ENCODE peak calls at places on chromosomes 3 and 15, in six cellular contexts. C is GM12878, M is H1, K is NT2/D1, N is HepG2, A is K562. J is an unnamed sample.

GRCh38 chr15:74873756-74874424 is 725 bp upstream of the SCAMP2 start:
- DNase-seq in K (no peak), A (peak), M (no peak), N (peak), C (no peak), J (no peak)

GRCh38 chr3:157274644-157275137 is 114.7 kb upstream of the CCNL1 start:
- DNase-seq in M (no peak), K (peak), N (no peak), A (no peak), C (no peak), J (no peak)

GRCh38 chr3:11563749-11564148 is 80.0 kb downstream of the VGLL4 start:
- DNase-seq in A (no peak), C (no peak), K (no peak), M (no peak), N (no peak), J (no peak)

GRCh38 chr3:129687586-129688125 is 81.2 kb upstream of the PLXND1 start:
- DNase-seq in A (no peak), C (no peak), K (no peak), M (no peak), N (no peak), J (no peak)

GRCh38 chr3:194140520-194141414 is 4.8 kb downstream of the HES1 start:
- DNase-seq in K (peak), C (no peak), M (peak), A (peak), N (peak), J (no peak)

GRCh38 chr15:50218691-50219090 is 36.7 kb downstream of the SLC27A2 start:
- DNase-seq in M (no peak), A (no peak), N (no peak), C (no peak), K (no peak), J (no peak)

GRCh38 chr3:71989165-71989564 is 204.2 kb upstream of the PROK2 start:
- DNase-seq in N (no peak), C (no peak), M (no peak), A (no peak), K (peak), J (no peak)

GRCh38 chr3:61806810-61807209 is 245.4 kb downstream of the PTPRG start:
- DNase-seq in K (no peak), N (no peak), M (no peak), C (no peak), A (no peak), J (no peak)

GRCh38 chr15:79140846-79141570 is 50.4 kb upstream of the RASGRF1 start:
- DNase-seq in A (no peak), M (no peak), C (no peak), K (no peak), N (no peak), J (no peak)

GRCh38 chr3:45690331-45691035 is 1.3 kb downstream of the SACM1L start:
- DNase-seq in K (no peak), A (no peak), M (no peak), C (no peak), N (no peak), J (no peak)

GRCh38 chr3:99232696-99233095 is 331.2 kb upstream of the DCBLD2 start:
- DNase-seq in A (no peak), C (no peak), N (no peak), M (no peak), K (no peak), J (no peak)

GRCh38 chr3:52690560-52690959 is 4.7 kb downstream of the GNL3 start:
- DNase-seq in M (no peak), C (no peak), N (no peak), A (no peak), K (no peak), J (no peak)

GRCh38 chr15:29566914-29567313 is 255.4 kb downstream of the TJP1 start:
- DNase-seq in M (no peak), K (no peak), C (no peak), A (no peak), N (no peak), J (no peak)

GRCh38 chr15:82062479-82062878 is 16.7 kb upstream of the MEX3B start:
- DNase-seq in N (no peak), C (no peak), M (no peak), K (no peak), A (no peak), J (no peak)

GRCh38 chr3:173397161-173398110 is at the start of gene NLGN1:
- DNase-seq in M (peak), N (no peak), C (no peak), K (peak), A (no peak), J (no peak)

GRCh38 chr3:186825294-186825821 is 17.2 kb upstream of the ADIPOQ start:
- DNase-seq in A (peak), C (no peak), N (no peak), K (no peak), M (peak), J (no peak)

GRCh38 chr3:32296251-32297204 is 58.0 kb downstream of the CMTM8 start:
- DNase-seq in A (peak), M (peak), N (peak), K (peak), C (no peak), J (peak)

GRCh38 chr3:52299815-52300611 is 12.4 kb downstream of the GLYCTK start:
- DNase-seq in M (peak), K (no peak), C (no peak), A (peak), N (peak), J (no peak)

GRCh38 chr3:195696632-195697278 is 24.0 kb upstream of the MUC20 start:
- DNase-seq in M (no peak), C (no peak), A (peak), N (no peak), K (no peak), J (no peak)

GRCh38 chr15:76393614-76394013 is 57.0 kb downstream of the ISL2 start:
- DNase-seq in N (no peak), C (no peak), M (no peak), K (no peak), A (no peak), J (no peak)

GRCh38 chr3:152051501-152052404 is 178.3 kb downstream of the SUCNR1 start:
- DNase-seq in M (no peak), K (no peak), C (no peak), N (peak), A (peak), J (no peak)

GRCh38 chr15:92803852-92804609 is 96.1 kb upstream of the CHD2 start:
- DNase-seq in N (peak), C (peak), K (no peak), A (peak), M (no peak), J (peak)

GRCh38 chr3:17840651-17841050 is 98.2 kb upstream of the TBC1D5 start:
- DNase-seq in N (no peak), C (no peak), A (no peak), K (no peak), M (no peak), J (no peak)

GRCh38 chr15:40567111-40567510 is 2.0 kb upstream of the RPUSD2 start:
- DNase-seq in K (no peak), A (peak), M (peak), N (peak), C (no peak), J (peak)

GRCh38 chr15:87661481-87661880 is 595.1 kb downstream of the NTRK3 start:
- DNase-seq in A (no peak), N (no peak), K (no peak), M (no peak), C (no peak), J (no peak)

GRCh38 chr3:124700880-124701684 is 29.2 kb upstream of the UMPS start:
- DNase-seq in A (no peak), K (no peak), N (peak), M (no peak), C (no peak), J (no peak)

GRCh38 chr3:51706788-51707731 is at the start of gene GRM2:
- DNase-seq in M (peak), N (peak), K (peak), C (no peak), A (peak), J (no peak)

GRCh38 chr3:196712514-196713413 is 587 bp downstream of the PIGX start:
- DNase-seq in A (no peak), C (no peak), M (no peak), K (peak), N (peak), J (no peak)

GRCh38 chr3:50582083-50582482 is 12.8 kb downstream of the HEMK1 start:
- DNase-seq in A (no peak), C (no peak), K (no peak), N (no peak), M (no peak), J (no peak)

GRCh38 chr3:50584391-50584790 is 15.1 kb downstream of the HEMK1 start:
- DNase-seq in N (no peak), A (no peak), C (no peak), M (no peak), K (no peak), J (no peak)

GRCh38 chr3:50585919-50586762 is 16.8 kb downstream of the HEMK1 start:
- DNase-seq in C (no peak), K (no peak), N (no peak), A (no peak), M (no peak), J (no peak)

GRCh38 chr3:50581459-50581842 is 12.1 kb downstream of the HEMK1 start:
- DNase-seq in A (no peak), M (no peak), C (no peak), K (no peak), N (no peak), J (no peak)

GRCh38 chr3:50583897-50584296 is 14.6 kb downstream of the HEMK1 start:
- DNase-seq in N (no peak), A (no peak), M (no peak), C (no peak), K (no peak), J (no peak)
- TF ChIP-seq ZNF274 in N (no peak), A (no peak), M (no peak), C (no peak), K (no peak), J (no peak)

GRCh38 chr15:70875001-70875782 is 17.0 kb downstream of the THAP10 start:
- DNase-seq in M (no peak), C (no peak), N (no peak), A (no peak), K (no peak), J (no peak)
- TF ChIP-seq ZNF274 in M (no peak), C (no peak), N (no peak), A (no peak), K (no peak), J (no peak)

GRCh38 chr3:89180334-89180733 is 72.9 kb downstream of the EPHA3 start:
- DNase-seq in K (no peak), C (no peak), A (no peak), M (no peak), N (no peak), J (no peak)

GRCh38 chr3:89184151-89184550 is 76.7 kb downstream of the EPHA3 start:
- DNase-seq in C (no peak), K (no peak), M (no peak), N (no peak), A (no peak), J (no peak)

GRCh38 chr3:89184596-89184995 is 77.2 kb downstream of the EPHA3 start:
- DNase-seq in N (no peak), C (no peak), A (no peak), M (no peak), K (no peak), J (no peak)

GRCh38 chr3:89173546-89173945 is 66.1 kb downstream of the EPHA3 start:
- DNase-seq in K (no peak), M (no peak), C (no peak), A (no peak), N (no peak), J (no peak)

GRCh38 chr3:89179355-89179997 is 72.1 kb downstream of the EPHA3 start:
- DNase-seq in C (peak), A (no peak), K (no peak), M (no peak), N (no peak), J (no peak)
- TF ChIP-seq ZNF274 in C (no peak), A (no peak), K (no peak), M (no peak), N (no peak), J (no peak)

DNA sequence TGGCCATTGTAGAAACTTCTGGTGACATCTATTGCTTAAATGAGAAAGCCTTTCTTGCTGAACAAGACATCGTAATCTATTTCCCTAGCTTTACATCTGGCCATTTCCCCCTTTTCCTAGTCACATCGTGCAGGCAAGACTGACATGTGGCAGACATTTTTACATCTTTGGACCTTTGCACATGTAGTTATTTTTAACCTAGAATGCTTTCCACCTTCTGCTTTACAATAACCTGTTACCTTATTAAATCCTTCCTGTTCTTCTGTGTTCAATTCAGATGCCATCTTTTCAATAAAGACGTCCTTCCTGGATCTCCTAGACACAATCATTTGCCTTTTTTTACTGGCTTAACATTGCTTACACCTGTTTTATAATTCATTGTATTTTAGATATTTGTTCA is 343.3 kb downstream of the DIPK2A start:
- DNase-seq in M (no peak), A (no peak), K (no peak), C (no peak), N (no peak), J (no peak)
- TF ChIP-seq ZNF274 in M (no peak), A (no peak), K (no peak), C (no peak), N (no peak), J (no peak)

GRCh38 chr15:80179025-80179759 is 26.4 kb downstream of the FAH start:
- DNase-seq in K (no peak), M (no peak), C (no peak), N (no peak), A (no peak), J (no peak)
- TF ChIP-seq ZNF274 in K (no peak), M (no peak), C (no peak), N (no peak), A (no peak), J (no peak)

GRCh38 chr3:40695848-40696247 is 171.1 kb downstream of the ZNF621 start:
- DNase-seq in N (no peak), A (no peak), K (no peak), C (no peak), M (no peak), J (no peak)

GRCh38 chr3:40691598-40691905 is 166.8 kb downstream of the ZNF621 start:
- DNase-seq in M (no peak), C (no peak), K (no peak), A (no peak), N (peak), J (no peak)

GRCh38 chr3:40690696-40691597 is 166.2 kb downstream of the ZNF621 start:
- DNase-seq in K (no peak), C (no peak), M (no peak), N (no peak), A (no peak), J (no peak)
- TF ChIP-seq ZNF274 in K (no peak), C (no peak), M (no peak), N (no peak), A (no peak), J (no peak)

GRCh38 chr15:48643776-48644497 is 1.6 kb downstream of the FBN1 start:
- DNase-seq in C (no peak), M (no peak), K (no peak), N (no peak), A (no peak), J (no peak)

GRCh38 chr15:48646364-48646763 is 855 bp upstream of the FBN1 start:
- DNase-seq in M (no peak), C (no peak), K (no peak), A (no peak), N (no peak), J (no peak)

GRCh38 chr15:48644498-48644826 is 1.0 kb downstream of the FBN1 start:
- DNase-seq in A (no peak), C (no peak), N (no peak), K (no peak), M (no peak), J (no peak)

GRCh38 chr15:48645558-48646330 is at the start of gene FBN1:
- DNase-seq in K (peak), C (peak), A (no peak), M (peak), N (peak), J (no peak)

DNA sequence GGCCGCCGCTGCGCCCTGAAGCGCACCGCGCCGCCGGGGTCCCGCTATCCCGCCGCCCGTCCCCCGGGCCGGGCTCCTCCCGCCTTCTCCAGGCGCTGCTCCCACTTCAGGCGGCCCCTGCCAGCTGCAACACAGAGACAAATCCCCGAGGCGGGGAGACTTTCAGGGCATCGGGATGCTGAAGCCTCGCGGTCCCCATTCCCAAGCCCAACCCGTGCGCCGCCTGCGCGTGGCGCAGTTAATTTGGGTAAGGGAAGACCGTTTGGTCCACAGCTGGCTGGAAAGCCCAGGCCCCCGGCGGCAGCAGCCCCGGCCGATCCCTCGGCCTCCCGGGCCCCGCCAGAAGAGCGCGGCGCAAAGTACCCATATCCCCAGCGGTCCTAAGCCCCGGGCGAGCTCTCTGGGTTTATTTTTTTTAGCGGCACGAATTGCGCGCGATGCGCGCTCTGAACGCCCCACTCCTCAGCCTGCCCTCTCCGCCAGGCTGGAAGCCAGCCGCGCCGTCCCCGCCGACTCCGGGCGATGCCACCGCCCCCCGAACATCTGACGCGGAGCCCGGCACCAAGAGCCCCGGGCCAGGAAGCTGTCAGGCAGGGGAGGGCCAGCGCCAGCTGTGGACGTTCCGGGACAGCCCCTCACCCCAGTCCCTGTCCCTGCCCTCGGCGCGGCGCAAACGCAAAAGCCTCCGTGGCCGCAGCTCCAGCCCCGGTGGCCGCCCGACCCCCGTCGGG is 517 bp downstream of the FBN1 start:
- DNase-seq in K (no peak), A (no peak), C (no peak), N (no peak), M (peak), J (no peak)
- TF ChIP-seq ZNF274 in K (no peak), A (no peak), C (no peak), N (no peak), M (no peak), J (no peak)